ENCODE peak calls at places on chromosome 9, in ten cellular contexts. M, B, N, H, U, E, T, I, W and S are unnamed samples.

GRCh38 chr9:93010696-93011095 is 47.8 kb upstream of the SUSD3 start:
- DNase-seq in B (no peak), M (no peak), T (no peak), N (no peak), W (no peak), E (no peak), H (peak; percentile 12), U (no peak), I (no peak), S (peak; percentile 39)

GRCh38 chr9:72925126-72925810 is 27.6 kb downstream of the ALDH1A1 start:
- DNase-seq in B (no peak), M (no peak), T (no peak), E (no peak), N (no peak), I (peak; percentile 95), H (no peak), W (no peak), U (peak; percentile 58), S (no peak)

GRCh38 chr9:88476491-88477271 is 58.3 kb upstream of the NXNL2 start:
- DNase-seq in M (no peak), H (no peak), N (no peak), T (no peak), E (no peak), W (no peak), B (no peak), U (no peak), I (no peak), S (no peak)

GRCh38 chr9:78005231-78006002 is 26.2 kb downstream of the GNAQ start:
- DNase-seq in B (no peak), W (no peak), E (no peak), T (no peak), N (no peak), M (no peak), I (no peak), U (peak; percentile 47), H (no peak), S (no peak)

GRCh38 chr9:131111186-131111853 is 14.1 kb upstream of the NUP214 start:
- DNase-seq in M (no peak), E (no peak), B (no peak), I (no peak), U (no peak), N (no peak), W (no peak), H (no peak), T (no peak), S (no peak)

GRCh38 chr9:124066783-124067563 is 55.4 kb downstream of the LHX2 start:
- DNase-seq in U (no peak), I (no peak), H (no peak), M (no peak), T (no peak), E (no peak), B (no peak), W (no peak), N (no peak), S (no peak)

GRCh38 chr9:138105123-138105415 is 227.5 kb downstream of the CACNA1B start:
- DNase-seq in E (no peak), W (no peak), T (no peak), I (no peak), U (no peak), B (no peak), N (no peak), H (no peak), M (no peak), S (no peak)

GRCh38 chr9:96027271-96028131 is 152.0 kb downstream of the ERCC6L2 start:
- DNase-seq in N (no peak), H (no peak), E (no peak), M (no peak), W (no peak), T (peak; percentile 39), U (no peak), B (no peak), I (no peak), S (no peak)

DNA sequence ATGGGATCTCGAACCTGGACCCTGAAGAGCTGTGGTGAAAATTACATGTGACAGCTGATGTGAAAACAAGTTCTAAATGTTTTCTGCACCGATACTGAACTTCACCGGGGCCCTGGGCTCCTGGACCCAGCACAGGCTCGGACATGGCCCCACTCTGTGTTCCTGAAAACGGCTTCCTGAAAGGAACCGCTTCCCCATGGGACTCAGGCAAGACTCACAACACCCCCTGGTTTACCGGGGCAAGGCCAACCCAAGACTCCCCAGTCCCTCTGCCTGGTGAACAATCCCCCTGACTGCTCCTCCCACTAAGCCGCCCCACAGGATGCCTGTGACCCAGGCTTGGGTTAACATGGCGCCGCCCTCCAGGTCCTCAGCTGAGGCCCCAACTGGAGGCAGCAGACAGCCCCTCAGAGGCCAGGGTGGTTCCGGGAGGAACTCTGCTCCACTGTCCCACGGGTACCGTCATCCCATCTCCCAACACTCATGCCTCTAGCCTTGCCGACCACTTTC is 124.5 kb upstream of the FOXD4L5 start:
- DNase-seq in B (no peak), N (no peak), E (no peak), T (no peak), H (no peak), M (no peak), U (no peak), I (no peak), W (no peak), S (no peak)
- H3K9me3 ChIP-seq in B (peaks cover 19% of the 10 kb centered on the region), N (no peaks in the 10 kb centered on the region), E (peaks cover 36% of the 10 kb centered on the region), T (no peaks in the 10 kb centered on the region), H (no peaks in the 10 kb centered on the region), M (no peaks in the 10 kb centered on the region), U (no peaks in the 10 kb centered on the region), I (no peaks in the 10 kb centered on the region), W (peaks cover 5% of the 10 kb centered on the region), S (no peaks in the 10 kb centered on the region)

GRCh38 chr9:136370037-136370436 is 3.4 kb downstream of the CARD9 start:
- DNase-seq in W (no peak), T (no peak), N (no peak), H (no peak), U (no peak), E (no peak), M (no peak), I (no peak), B (no peak), S (no peak)

GRCh38 chr9:136373300-136374182 is at the start of gene CARD9:
- DNase-seq in U (no peak), I (no peak), M (no peak), B (no peak), W (no peak), E (peak; percentile 55), T (no peak), H (no peak), N (no peak), S (no peak)

GRCh38 chr9:136370687-136371530 is 2.6 kb downstream of the CARD9 start:
- DNase-seq in I (no peak), W (no peak), H (no peak), N (no peak), T (no peak), E (no peak), B (no peak), M (no peak), U (no peak), S (no peak)

GRCh38 chr9:136372561-136373299 is 739 bp downstream of the CARD9 start:
- DNase-seq in I (peak; percentile 85), N (no peak), E (peak; percentile 74), H (peak; percentile 44), U (peak; percentile 89), W (no peak), B (no peak), M (no peak), T (peak; percentile 65), S (no peak)

GRCh38 chr9:136372006-136372405 is 1.5 kb downstream of the CARD9 start:
- DNase-seq in H (no peak), M (no peak), B (no peak), T (no peak), U (no peak), W (no peak), I (no peak), N (no peak), E (no peak), S (no peak)
- H3K4me3 ChIP-seq in H (no peak overlapping the region), M (no peak overlapping the region), B (no peak overlapping the region), T (no peak overlapping the region), U (peak overlapping the region; percentile 38), W (no peak overlapping the region), I (no peak overlapping the region), N (no peak overlapping the region), E (no peak overlapping the region), S (no peak overlapping the region)

DNA sequence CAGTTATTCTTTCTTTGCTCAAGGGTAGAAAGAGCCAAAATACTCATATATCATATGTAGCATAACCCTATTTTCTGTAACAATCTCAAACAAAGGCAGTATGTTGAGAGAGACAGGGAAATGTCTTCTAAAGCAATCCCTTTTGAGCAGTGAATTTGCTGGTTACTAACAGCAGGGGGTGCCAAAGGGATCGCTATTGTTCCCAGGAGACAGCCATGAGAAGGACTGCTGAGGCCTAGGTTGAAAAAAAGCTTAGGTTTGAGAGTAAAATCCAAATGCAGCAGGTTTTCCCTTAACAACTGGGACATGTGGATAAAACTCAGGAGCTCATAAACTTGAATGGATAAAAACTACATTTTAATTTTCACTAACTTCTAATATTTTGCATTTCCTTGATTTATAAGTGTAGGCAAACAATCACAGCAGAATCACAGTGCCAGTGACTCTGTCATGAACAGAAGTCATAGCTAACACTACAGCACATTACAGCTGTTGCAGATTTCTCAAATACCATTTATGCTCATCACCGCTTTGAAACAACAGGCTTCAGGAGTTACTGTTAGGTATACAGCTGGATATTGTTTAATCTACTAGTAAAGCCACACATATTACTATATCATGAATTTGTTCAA is 148.4 kb downstream of the MAPKAP1 start:
- DNase-seq in T (no peak), M (no peak), E (peak; percentile 46), B (no peak), W (peak; percentile 66), I (peak; percentile 88), H (peak; percentile 76), U (peak; percentile 56), N (peak; percentile 12), S (no peak)
- H3K27ac ChIP-seq in T (peak overlapping the region; percentile 9), M (no peak overlapping the region), E (peak overlapping the region; percentile 17), B (no peak overlapping the region), W (no peak overlapping the region), I (peak overlapping the region; percentile 74), H (no peak overlapping the region), U (no peak overlapping the region), N (no peak overlapping the region), S (no peak overlapping the region)

GRCh38 chr9:135215571-135216161 is 128.2 kb downstream of the OLFM1 start:
- DNase-seq in E (peak; percentile 65), M (peak; percentile 64), W (no peak), T (peak; percentile 61), I (peak; percentile 76), H (no peak), U (no peak), N (no peak), B (no peak), S (no peak)

GRCh38 chr9:135218331-135219225 is 131.1 kb downstream of the OLFM1 start:
- DNase-seq in T (peak; percentile 12), W (no peak), N (no peak), E (no peak), M (no peak), H (no peak), I (no peak), B (no peak), U (no peak), S (no peak)

GRCh38 chr9:135217836-135218235 is 130.4 kb downstream of the OLFM1 start:
- DNase-seq in I (no peak), U (no peak), H (no peak), B (no peak), N (no peak), W (no peak), T (peak; percentile 6), E (no peak), M (no peak), S (no peak)

GRCh38 chr9:135216236-135216635 is 128.8 kb downstream of the OLFM1 start:
- DNase-seq in B (no peak), E (no peak), U (no peak), T (no peak), M (no peak), N (no peak), W (no peak), I (no peak), H (no peak), S (no peak)

DNA sequence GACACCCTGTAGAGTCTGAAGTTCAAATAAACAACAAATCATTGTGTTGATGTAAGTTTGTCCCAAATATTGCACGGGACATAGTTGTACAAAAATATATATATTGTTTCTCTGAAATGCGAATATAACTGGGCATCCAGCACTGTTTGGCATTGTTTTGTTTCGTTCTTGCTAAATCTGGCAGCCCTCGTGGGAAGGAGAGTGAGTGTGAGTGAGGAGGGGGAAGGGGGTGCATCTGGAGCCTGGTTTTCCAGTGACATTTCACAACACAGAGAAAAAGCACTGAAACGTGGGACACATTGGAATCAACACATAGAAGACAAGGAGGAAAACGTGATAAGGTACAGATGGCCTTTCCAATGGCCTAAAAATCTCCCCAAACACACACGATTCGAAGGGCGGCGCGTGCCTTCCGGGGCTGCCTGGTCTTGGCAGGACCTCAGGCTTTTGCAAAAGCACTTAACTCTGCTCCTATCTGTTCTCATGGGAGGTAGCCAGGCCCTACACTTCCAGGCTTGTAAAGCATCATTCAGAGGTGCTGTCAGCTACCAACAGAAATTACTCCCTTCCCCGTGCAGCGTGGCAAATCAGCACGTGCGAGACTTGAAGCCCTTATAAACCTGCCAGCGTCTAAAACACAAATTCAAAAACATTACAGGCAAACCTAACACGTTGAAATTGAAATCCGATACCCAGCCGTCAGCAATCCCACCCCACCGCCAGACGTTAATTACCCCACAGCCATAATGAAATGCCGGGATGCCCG is 129.4 kb downstream of the OLFM1 start:
- DNase-seq in N (no peak), M (no peak), H (no peak), I (peak; percentile 53), U (no peak), E (no peak), B (no peak), T (peak; percentile 21), W (no peak), S (no peak)
- H3K9me3 ChIP-seq in N (no peaks in the 10 kb centered on the region), M (peaks cover 1% of the 10 kb centered on the region), H (no peaks in the 10 kb centered on the region), I (no peaks in the 10 kb centered on the region), U (no peaks in the 10 kb centered on the region), E (peaks cover 4% of the 10 kb centered on the region), B (peaks cover 3% of the 10 kb centered on the region), T (no peaks in the 10 kb centered on the region), W (peaks cover 2% of the 10 kb centered on the region), S (no peaks in the 10 kb centered on the region)